ENCODE peak calls at places on chromosomes 3 and 15, in five cellular contexts. S, W, V, H and Q are unnamed samples.

GRCh38 chr3:150293401-150294001 is 114.6 kb upstream of the TSC22D2 start:
- DNase-seq in H (peak), W (no peak), V (no peak), S (no peak), Q (no peak)

GRCh38 chr15:78065973-78066946 is 11.3 kb downstream of the TBC1D2B start:
- DNase-seq in S (no peak), V (no peak), H (no peak), W (no peak), Q (no peak)

GRCh38 chr15:89383635-89384604 is 49.3 kb upstream of the POLG start:
- DNase-seq in W (no peak), H (peak), S (peak), V (peak), Q (peak)

GRCh38 chr3:123644358-123644757 is 59.5 kb upstream of the HACD2 start:
- DNase-seq in V (no peak), W (no peak), S (peak), H (no peak), Q (no peak)

GRCh38 chr15:63260786-63261185 is 16.6 kb upstream of the APH1B start:
- DNase-seq in S (no peak), V (no peak), H (no peak), W (no peak), Q (no peak)

GRCh38 chr3:14565791-14566588 is 25.8 kb upstream of the GRIP2 start:
- DNase-seq in W (no peak), V (no peak), S (peak), H (peak), Q (no peak)

GRCh38 chr3:189863031-189863430 is 231.8 kb downstream of the TP63 start:
- DNase-seq in V (no peak), W (no peak), S (peak), H (no peak), Q (no peak)

GRCh38 chr15:65201918-65202317 is 9.4 kb downstream of the CILP start:
- DNase-seq in S (no peak), H (no peak), V (no peak), W (no peak), Q (no peak)

GRCh38 chr3:132256984-132257383 is 60.2 kb upstream of the ACP3 start:
- DNase-seq in S (peak), V (peak), H (peak), W (peak), Q (peak)

GRCh38 chr15:82566690-82567089 is 26.4 kb upstream of the RPS17 start:
- DNase-seq in S (no peak), H (peak), V (no peak), W (no peak), Q (peak)

GRCh38 chr15:83435202-83435601 is 11.9 kb upstream of the SH3GL3 start:
- DNase-seq in V (no peak), W (no peak), H (no peak), S (no peak), Q (no peak)

GRCh38 chr15:36777941-36778340 is 198.5 kb downstream of the CDIN1 start:
- DNase-seq in W (no peak), H (peak), S (no peak), V (no peak), Q (no peak)

GRCh38 chr15:55494927-55495326 is 13.1 kb downstream of the DNAAF4 start:
- DNase-seq in H (no peak), W (no peak), V (no peak), S (no peak), Q (no peak)

GRCh38 chr15:68027388-68027787 is 26.7 kb upstream of the PIAS1 start:
- DNase-seq in V (no peak), H (no peak), W (no peak), S (no peak), Q (no peak)

GRCh38 chr3:126915015-126915414 is 67.9 kb upstream of the PLXNA1 start:
- DNase-seq in V (no peak), S (no peak), W (no peak), H (no peak), Q (no peak)

GRCh38 chr3:126918223-126918622 is 64.7 kb upstream of the PLXNA1 start:
- DNase-seq in H (no peak), V (no peak), W (no peak), S (no peak), Q (no peak)

GRCh38 chr3:126914226-126914625 is 68.7 kb upstream of the PLXNA1 start:
- DNase-seq in V (no peak), S (no peak), H (no peak), W (no peak), Q (no peak)

GRCh38 chr3:126916546-126916945 is 66.4 kb upstream of the PLXNA1 start:
- DNase-seq in S (no peak), W (no peak), H (no peak), V (no peak), Q (no peak)

DNA sequence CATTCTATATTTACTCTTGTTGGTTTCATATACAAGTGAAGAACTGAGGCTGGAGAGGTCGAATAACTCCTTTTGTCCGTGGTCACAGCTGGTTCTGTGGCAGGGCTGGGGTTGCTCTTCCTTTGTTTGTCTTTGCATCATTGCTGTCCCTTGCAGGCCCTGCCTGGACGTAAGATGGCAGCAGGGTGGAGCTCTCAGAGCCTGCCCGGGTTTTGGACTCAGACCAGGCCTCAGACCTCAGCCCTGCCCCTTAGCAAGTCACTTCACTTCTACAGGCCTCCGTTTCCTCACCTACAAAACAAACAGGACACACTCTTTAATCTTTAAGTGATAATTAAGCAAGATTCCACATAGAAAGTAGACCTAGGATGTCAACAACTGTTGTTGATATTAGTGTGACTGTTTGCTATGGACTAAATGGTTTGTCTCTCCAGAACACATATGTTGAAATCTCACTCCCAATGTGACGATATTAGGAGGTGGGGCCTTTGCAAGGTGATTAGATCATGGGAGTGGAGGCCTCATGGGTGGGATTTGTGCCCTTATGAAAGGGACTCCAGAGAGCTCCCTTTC is 65.6 kb upstream of the PLXNA1 start:
- DNase-seq in H (no peak), W (no peak), V (no peak), S (no peak), Q (no peak)
- H3K4me3 ChIP-seq in H (no peak), W (no peak), V (no peak), S (no peak), Q (no peak)

GRCh38 chr3:135784557-135784956 is 181.0 kb upstream of the PPP2R3A start:
- DNase-seq in W (no peak), H (no peak), V (no peak), S (no peak), Q (no peak)

GRCh38 chr3:135779024-135779423 is 186.5 kb upstream of the PPP2R3A start:
- DNase-seq in V (no peak), W (no peak), H (no peak), S (no peak), Q (no peak)

GRCh38 chr3:135781026-135781815 is 184.3 kb upstream of the PPP2R3A start:
- DNase-seq in W (no peak), S (no peak), H (no peak), V (no peak), Q (no peak)

GRCh38 chr3:135779590-135780235 is 185.8 kb upstream of the PPP2R3A start:
- DNase-seq in W (no peak), V (no peak), H (no peak), S (no peak), Q (no peak)
- H3K9ac ChIP-seq in W (no peak), V (no peak), H (no peak), S (no peak), Q (no peak)

DNA sequence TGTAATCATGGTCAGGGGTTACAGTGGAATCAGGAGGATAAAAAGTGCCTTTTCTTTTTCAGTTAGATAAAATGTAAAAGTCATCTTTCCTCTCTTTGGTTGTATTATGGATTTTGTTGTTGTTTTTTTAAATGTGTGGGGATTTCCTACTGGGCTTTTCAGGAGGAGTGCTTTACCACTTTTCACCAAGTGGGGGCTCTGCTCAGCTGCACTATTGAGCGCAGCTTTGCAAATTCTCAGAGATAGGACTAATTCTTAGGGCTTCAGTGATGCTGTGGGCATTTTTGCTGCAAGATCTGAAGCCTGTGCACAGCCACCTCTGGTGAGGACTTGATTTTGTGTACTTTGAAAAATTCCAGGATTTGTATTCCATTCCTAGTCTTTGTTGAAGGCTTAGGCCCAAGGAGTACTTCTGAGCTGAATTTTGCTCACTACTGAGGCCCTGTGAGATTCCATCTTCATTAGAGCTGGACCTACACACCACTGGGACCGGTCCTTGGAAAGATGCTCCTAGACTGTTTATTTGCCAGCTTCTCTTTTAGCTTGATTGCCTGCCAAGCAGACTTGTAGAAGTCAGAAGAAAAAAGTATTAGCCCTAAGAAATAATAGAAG is 7.5 kb downstream of the GNB5 start:
- DNase-seq in V (no peak), W (peak), H (peak), S (no peak), Q (peak)
- TF ChIP-seq CTCF in V (peak), W (peak), H (peak), S (peak), Q (peak)

GRCh38 chr15:94255540-94255939 is 24.2 kb downstream of the MCTP2 start:
- DNase-seq in V (no peak), W (no peak), S (no peak), H (no peak), Q (no peak)
- H3K4me3 ChIP-seq in V (no peak), W (no peak), S (no peak), H (no peak), Q (no peak)

DNA sequence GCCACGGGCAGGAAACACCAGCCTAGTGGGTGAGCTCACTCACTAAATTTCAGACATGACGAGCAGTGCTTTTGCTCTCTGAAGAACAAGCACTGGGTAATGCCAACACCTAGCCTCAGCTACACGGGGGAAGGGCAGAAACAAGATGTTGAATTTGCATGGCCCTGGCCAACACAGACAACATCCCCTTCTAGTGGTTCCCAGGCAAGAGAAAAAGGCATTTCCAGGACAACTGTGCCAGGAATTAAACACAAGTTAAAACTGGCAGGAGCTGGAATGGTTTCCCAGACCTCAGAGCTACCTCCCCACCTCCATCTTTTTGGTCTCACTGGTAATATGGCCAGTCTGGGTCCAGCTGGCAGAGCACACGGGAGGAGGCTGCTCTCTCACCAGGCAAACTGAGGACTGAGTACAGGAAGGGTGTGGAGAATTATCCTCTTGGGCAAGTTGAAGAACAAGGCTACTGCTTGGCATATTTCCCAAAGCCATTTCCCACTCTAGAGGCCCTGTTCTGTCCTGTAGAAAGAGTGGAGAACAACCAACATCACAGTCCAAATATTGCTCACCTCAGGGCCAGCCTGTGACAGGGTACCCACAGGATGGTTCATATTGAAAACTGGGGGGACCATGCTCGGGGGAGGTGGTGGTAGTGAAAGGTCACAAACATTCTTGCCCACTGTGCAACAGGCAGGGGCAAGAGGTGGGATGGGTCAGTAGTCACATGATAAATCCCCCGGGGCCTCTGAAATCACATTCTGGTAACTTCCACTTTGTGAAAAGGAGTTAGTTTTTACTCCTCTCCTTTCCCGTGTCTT is 26.5 kb downstream of the TSPAN3 start:
- DNase-seq in S (no peak), V (no peak), W (no peak), H (no peak), Q (no peak)
- H3K9ac ChIP-seq in S (no peak), V (no peak), W (no peak), H (no peak), Q (no peak)

GRCh38 chr3:128317698-128318231 is 148.9 kb downstream of the DNAJB8 start:
- DNase-seq in S (no peak), V (peak), H (no peak), W (no peak), Q (peak)
- TF ChIP-seq CTCF in S (no peak), V (no peak), H (no peak), W (no peak), Q (no peak)